ENCODE peak calls at places on chromosome 11, in six cellular contexts. C is fibroblast of the aortic adventitia, J is transverse colon, N is fibroblast of mammary gland, K is ascending aorta, B is epithelial cell of esophagus. O is an unnamed sample.

GRCh38 chr11:121795206-121795605 is 320.8 kb downstream of the BLID start:
- DNase-seq in N (no peak), B (no peak), J (no peak), K (no peak), C (no peak), O (no peak)

GRCh38 chr11:60500276-60500935 is 7.8 kb downstream of the MS4A12 start:
- DNase-seq in K (no peak), J (no peak), N (no peak), B (no peak), C (no peak), O (no peak)

GRCh38 chr11:28799316-28799715 is 691.1 kb downstream of the METTL15 start:
- DNase-seq in K (no peak), B (peak), C (no peak), N (no peak), J (no peak), O (no peak)

GRCh38 chr11:94183886-94184264 is 55.2 kb downstream of the PANX1 start:
- DNase-seq in B (peak), K (peak), N (peak), J (peak), C (peak), O (peak)

GRCh38 chr11:134471341-134472187 is 59.5 kb upstream of the B3GAT1 start:
- DNase-seq in C (no peak), N (no peak), K (no peak), B (no peak), J (no peak), O (no peak)

GRCh38 chr11:2348986-2349385 is 28.1 kb upstream of the CD81 start:
- DNase-seq in K (no peak), B (peak), C (peak), N (peak), J (no peak), O (no peak)

GRCh38 chr11:134479206-134479955 is 67.3 kb upstream of the B3GAT1 start:
- DNase-seq in J (no peak), K (peak), C (no peak), N (no peak), B (no peak), O (no peak)

GRCh38 chr11:84543367-84544159 is 1083.6 kb downstream of the DLG2 start:
- DNase-seq in J (no peak), K (no peak), B (no peak), C (no peak), N (no peak), O (no peak)

GRCh38 chr11:128628686-128629085 is 41.3 kb upstream of the ETS1 start:
- DNase-seq in K (no peak), N (no peak), J (no peak), B (no peak), C (no peak), O (no peak)

GRCh38 chr11:3197044-3197715 is 21.4 kb downstream of the MRGPRG start:
- DNase-seq in J (peak), C (no peak), B (no peak), N (no peak), K (peak), O (no peak)

GRCh38 chr11:123682976-123683375 is 28.6 kb upstream of the SCN3B start:
- DNase-seq in C (no peak), B (no peak), N (no peak), J (no peak), K (no peak), O (no peak)

GRCh38 chr11:5046226-5046625 is at the start of gene OR52J3:
- DNase-seq in C (no peak), K (no peak), N (no peak), B (no peak), J (no peak), O (no peak)

GRCh38 chr11:93740031-93740801 is 1.1 kb downstream of the TAF1D start:
- DNase-seq in N (peak), J (peak), B (peak), K (no peak), C (peak), O (peak)

GRCh38 chr11:133659542-133660201 is 127.4 kb upstream of the OPCML start:
- DNase-seq in J (no peak), B (no peak), K (no peak), N (no peak), C (no peak), O (no peak)

GRCh38 chr11:993632-994167 is 42.8 kb downstream of the MUC6 start:
- DNase-seq in K (no peak), B (no peak), C (no peak), N (no peak), J (no peak), O (no peak)

GRCh38 chr11:109612481-109612880 is 190.5 kb downstream of the C11orf87 start:
- DNase-seq in B (peak), C (no peak), K (no peak), N (peak), J (no peak), O (no peak)

GRCh38 chr11:74141274-74141695 is 29.5 kb downstream of the C2CD3 start:
- DNase-seq in C (no peak), J (peak), B (peak), K (no peak), N (no peak), O (no peak)

GRCh38 chr11:132549001-132549400 is 983.3 kb downstream of the OPCML start:
- DNase-seq in C (no peak), N (no peak), K (no peak), J (no peak), B (no peak), O (no peak)

GRCh38 chr11:75196426-75196825 is 44.1 kb upstream of the TPBGL start:
- DNase-seq in K (no peak), N (no peak), B (no peak), J (no peak), C (no peak), O (no peak)

GRCh38 chr11:3947084-3947483 is 91.6 kb downstream of the STIM1 start:
- DNase-seq in B (no peak), J (peak), N (peak), C (peak), K (peak), O (peak)

GRCh38 chr11:73308003-73308962 is at the start of gene ARHGEF17:
- DNase-seq in J (peak), B (peak), N (peak), K (no peak), C (peak), O (no peak)

GRCh38 chr11:44911031-44911814 is 39.5 kb downstream of the TP53I11 start:
- DNase-seq in K (peak), B (peak), C (peak), N (peak), J (peak), O (peak)

GRCh38 chr11:86582898-86583297 is 89.5 kb downstream of the ME3 start:
- DNase-seq in J (no peak), K (no peak), B (no peak), C (no peak), N (no peak), O (no peak)

GRCh38 chr11:65882191-65883057 is 2.8 kb downstream of the CTSW start:
- DNase-seq in C (no peak), J (peak), B (no peak), K (no peak), N (no peak), O (no peak)

GRCh38 chr11:133705873-133706272 is 139.4 kb downstream of the SPATA19 start:
- DNase-seq in N (no peak), K (no peak), J (no peak), C (no peak), B (no peak), O (no peak)

GRCh38 chr11:15923169-15923568 is 433.2 kb downstream of the SOX6 start:
- DNase-seq in N (no peak), C (no peak), K (peak), B (peak), J (no peak), O (no peak)

GRCh38 chr11:114353448-114353847 is 46.9 kb downstream of the C11orf71 start:
- DNase-seq in K (no peak), J (no peak), C (no peak), B (no peak), N (peak), O (no peak)

GRCh38 chr11:61718613-61719302 is 33.7 kb upstream of the MYRF start:
- DNase-seq in J (no peak), C (peak), N (peak), B (peak), K (peak), O (no peak)

GRCh38 chr11:77249427-77249826 is 52.1 kb downstream of the GDPD4 start:
- DNase-seq in B (peak), K (no peak), J (no peak), C (no peak), N (peak), O (no peak)

GRCh38 chr11:61686469-61686868 is 6.3 kb downstream of the DAGLA start:
- DNase-seq in N (no peak), C (no peak), J (no peak), B (no peak), K (no peak), O (no peak)

GRCh38 chr11:36510567-36511020 is 522 bp upstream of the TRAF6 start:
- DNase-seq in C (peak), B (peak), N (peak), K (no peak), J (no peak), O (no peak)

GRCh38 chr11:19258651-19259230 is 18.0 kb upstream of the E2F8 start:
- DNase-seq in C (no peak), B (no peak), K (no peak), J (no peak), N (no peak), O (no peak)

GRCh38 chr11:133040289-133040893 is 491.9 kb downstream of the OPCML start:
- DNase-seq in J (no peak), C (no peak), K (no peak), B (peak), N (no peak), O (no peak)

GRCh38 chr11:111719379-111719778 is 46.8 kb downstream of the PPP2R1B start:
- DNase-seq in N (peak), J (no peak), C (peak), K (no peak), B (peak), O (no peak)

GRCh38 chr11:37474889-37475288 is 876.9 kb upstream of the RAG2 start:
- DNase-seq in K (no peak), B (no peak), N (peak), C (peak), J (no peak), O (no peak)

GRCh38 chr11:11422291-11423128 is 69.5 kb upstream of the CSNK2A3 start:
- DNase-seq in C (no peak), B (peak), J (no peak), N (no peak), K (no peak), O (no peak)

DNA sequence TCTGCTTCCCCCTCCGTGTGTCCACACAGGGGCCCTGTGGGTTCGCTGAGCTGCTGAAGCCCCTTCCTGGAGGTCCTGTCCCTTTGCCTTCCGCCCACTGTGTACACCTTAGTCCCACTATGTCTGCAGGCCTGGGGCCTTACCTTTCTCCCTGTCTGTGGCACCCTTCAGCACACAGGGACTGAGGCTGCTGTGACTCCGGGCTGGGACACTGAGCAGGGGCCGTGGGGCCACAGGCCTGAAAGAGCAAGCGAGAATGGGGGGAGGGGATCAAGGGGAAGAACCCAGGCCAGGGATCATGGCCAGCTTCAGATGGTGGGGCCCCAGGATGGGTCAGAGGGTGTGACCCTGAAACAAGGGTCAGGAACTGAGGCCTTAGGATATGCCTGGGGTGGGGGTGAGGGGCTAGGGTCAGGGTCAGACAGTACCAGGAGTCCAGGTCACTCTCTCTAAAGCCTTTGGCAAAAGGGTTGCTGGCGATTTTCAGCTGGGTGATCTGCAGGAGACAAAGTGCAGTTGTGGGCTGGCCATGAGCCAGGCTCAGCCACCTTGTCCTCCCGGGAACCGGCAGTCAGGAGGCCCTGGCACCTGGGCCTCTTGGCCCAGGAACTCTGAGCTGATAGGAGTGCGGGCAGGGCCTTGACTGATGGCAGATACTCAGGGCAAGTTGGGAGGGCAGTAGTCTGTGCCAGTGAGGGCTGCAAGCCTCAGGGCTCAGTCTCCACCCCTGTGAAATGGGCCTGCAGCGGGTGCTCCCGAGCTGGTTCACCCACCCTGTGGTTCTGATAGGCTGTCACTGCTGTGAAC is 2.6 kb upstream of the NUDT8 start:
- DNase-seq in N (no peak), C (no peak), J (peak), K (no peak), B (no peak), O (no peak)
- H3K4me3 ChIP-seq in N (no peak), C (no peak), J (no peak), K (no peak), B (no peak), O (no peak)

DNA sequence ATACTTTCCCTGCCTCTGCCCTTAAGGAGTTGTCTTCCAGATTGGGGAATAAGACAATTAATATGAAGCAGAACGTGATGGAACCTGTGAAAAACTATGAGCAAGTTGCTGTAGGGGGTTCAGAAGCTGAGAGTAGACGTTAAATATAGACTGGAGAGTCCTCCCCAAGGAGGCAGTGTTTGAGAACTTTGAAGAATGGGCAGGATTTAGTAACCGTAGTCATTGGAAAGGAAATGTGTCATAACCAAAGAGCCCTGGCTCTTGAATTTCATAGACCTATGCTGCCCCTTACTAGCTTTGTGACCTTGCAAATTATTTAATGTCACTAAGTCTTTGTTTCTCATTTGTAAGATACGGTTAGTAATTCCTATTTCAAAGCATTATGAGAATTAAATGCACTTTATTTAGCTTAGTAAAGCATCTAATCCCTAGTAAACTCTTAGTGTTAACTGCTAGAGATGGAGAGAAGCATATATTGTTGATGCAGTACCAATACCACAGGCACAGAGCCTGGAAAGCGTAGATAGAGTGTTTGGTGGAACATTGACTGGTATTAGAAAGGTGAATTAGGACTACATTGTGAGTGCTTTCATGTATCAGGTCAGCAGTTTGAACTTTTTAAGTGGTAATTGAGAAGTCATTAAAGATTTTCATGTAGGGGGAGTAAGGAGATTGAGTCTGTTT is 54.1 kb downstream of the MCAM start:
- DNase-seq in B (peak), C (peak), N (peak), K (no peak), J (no peak), O (no peak)
- TF ChIP-seq CTCF in B (no peak), C (no peak), N (peak), K (peak), J (no peak), O (no peak)

DNA sequence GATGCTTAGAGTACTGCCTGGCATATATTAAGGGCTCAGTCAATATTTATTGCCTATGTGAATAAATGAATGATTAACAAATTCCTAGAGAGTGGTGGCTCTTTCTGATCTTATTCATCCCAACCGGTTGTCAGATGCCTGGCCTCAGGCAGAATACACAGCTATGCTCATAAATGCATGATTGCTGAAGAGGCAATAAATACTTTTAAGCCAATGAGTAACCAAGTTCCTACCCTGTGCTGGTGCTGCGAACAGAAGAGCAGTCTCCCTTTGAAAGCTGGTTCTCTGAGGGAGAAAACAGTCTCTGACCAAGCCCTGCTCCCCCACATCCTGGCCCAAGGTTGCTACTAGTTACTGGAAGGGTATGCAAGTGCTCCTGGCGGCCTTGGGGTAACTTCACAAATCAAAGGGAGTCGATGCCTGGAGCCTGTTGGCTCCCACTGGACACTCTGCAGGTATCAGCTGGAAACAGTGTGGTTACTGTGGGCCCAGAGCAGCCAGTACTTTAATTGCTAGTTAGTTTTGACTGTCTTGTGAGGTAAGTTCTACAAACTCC is 2.8 kb downstream of the USH1C start:
- DNase-seq in N (no peak), K (no peak), J (peak), C (no peak), B (peak), O (no peak)
- H3K4me3 ChIP-seq in N (no peak), K (no peak), J (peak), C (no peak), B (no peak), O (no peak)

DNA sequence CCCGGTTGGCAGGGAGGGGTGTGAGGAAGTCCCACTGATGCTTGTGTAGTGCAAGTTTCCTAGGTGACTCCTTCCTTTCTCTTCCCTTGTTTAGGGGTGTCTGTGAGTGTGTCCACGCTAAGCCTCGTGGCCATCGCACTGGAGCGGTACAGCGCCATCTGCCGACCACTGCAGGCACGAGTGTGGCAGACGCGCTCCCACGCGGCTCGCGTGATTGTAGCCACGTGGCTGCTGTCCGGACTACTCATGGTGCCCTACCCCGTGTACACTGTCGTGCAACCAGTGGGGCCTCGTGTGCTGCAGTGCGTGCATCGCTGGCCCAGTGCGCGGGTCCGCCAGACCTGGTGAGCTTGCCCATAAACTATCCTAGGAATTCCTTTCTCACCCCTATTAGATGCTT is 10.4 kb downstream of the CCKBR start:
- DNase-seq in N (no peak), C (no peak), J (no peak), B (no peak), K (no peak), O (no peak)
- TF ChIP-seq CTCF in N (no peak), C (no peak), J (no peak), B (no peak), K (no peak), O (peak)